ENCODE peak calls at places on chromosomes 12 and 14, in four cellular contexts. One of them, this sample, is unnamed.

GRCh38 chr12:93441111-93441616 is 583 bp downstream of the UBE2N start:
- DNase-seq in nephron progenitor cell: no peak
- DNase-seq in epithelial cell of esophagus: peak
- DNase-seq in GM13976: peak
- DNase-seq in this sample: peak

GRCh38 chr12:5889381-5890047 is 55.5 kb downstream of the ANO2 start:
- DNase-seq in GM13976: no peak
- DNase-seq in nephron progenitor cell: no peak
- DNase-seq in epithelial cell of esophagus: no peak
- DNase-seq in this sample: no peak

GRCh38 chr12:94146166-94146565 is 2.2 kb upstream of the PLXNC1 start:
- DNase-seq in epithelial cell of esophagus: no peak
- DNase-seq in GM13976: no peak
- DNase-seq in nephron progenitor cell: no peak
- DNase-seq in this sample: no peak

GRCh38 chr14:89892953-89893352 is 61.6 kb downstream of the EFCAB11 start:
- DNase-seq in GM13976: no peak
- DNase-seq in nephron progenitor cell: no peak
- DNase-seq in epithelial cell of esophagus: no peak
- DNase-seq in this sample: no peak

GRCh38 chr14:75906680-75907280 is 75.0 kb downstream of the TGFB3 start:
- DNase-seq in GM13976: peak
- DNase-seq in nephron progenitor cell: peak
- DNase-seq in epithelial cell of esophagus: peak
- DNase-seq in this sample: peak

GRCh38 chr12:76264617-76265016 is 83.6 kb downstream of the BBS10 start:
- DNase-seq in GM13976: no peak
- DNase-seq in epithelial cell of esophagus: peak
- DNase-seq in nephron progenitor cell: no peak
- DNase-seq in this sample: no peak

GRCh38 chr12:41907550-41907949 is 237.1 kb downstream of the GXYLT1 start:
- DNase-seq in nephron progenitor cell: no peak
- DNase-seq in epithelial cell of esophagus: no peak
- DNase-seq in GM13976: no peak
- DNase-seq in this sample: no peak

GRCh38 chr12:65896743-65897142 is 72.5 kb downstream of the HMGA2 start:
- DNase-seq in nephron progenitor cell: no peak
- DNase-seq in GM13976: no peak
- DNase-seq in epithelial cell of esophagus: no peak
- DNase-seq in this sample: no peak

GRCh38 chr14:74955229-74955999 is at the start of gene PGF:
- DNase-seq in nephron progenitor cell: peak
- DNase-seq in GM13976: peak
- DNase-seq in epithelial cell of esophagus: peak
- DNase-seq in this sample: peak

GRCh38 chr12:120467439-120467838 is 2.1 kb downstream of the SRSF9 start:
- DNase-seq in epithelial cell of esophagus: no peak
- DNase-seq in nephron progenitor cell: no peak
- DNase-seq in GM13976: no peak
- DNase-seq in this sample: no peak

GRCh38 chr12:94560416-94561221 is 89.7 kb downstream of the TMCC3 start:
- DNase-seq in nephron progenitor cell: no peak
- DNase-seq in epithelial cell of esophagus: peak
- DNase-seq in GM13976: peak
- DNase-seq in this sample: peak

GRCh38 chr12:53709671-53710070 is 17.6 kb downstream of the CALCOCO1 start:
- DNase-seq in nephron progenitor cell: no peak
- DNase-seq in epithelial cell of esophagus: no peak
- DNase-seq in GM13976: no peak
- DNase-seq in this sample: no peak

GRCh38 chr12:99911076-99911475 is 73.7 kb downstream of the ANKS1B start:
- DNase-seq in epithelial cell of esophagus: peak
- DNase-seq in nephron progenitor cell: peak
- DNase-seq in GM13976: no peak
- DNase-seq in this sample: no peak
- TF ChIP-seq CTCF in epithelial cell of esophagus: no peak
- TF ChIP-seq CTCF in nephron progenitor cell: no peak
- TF ChIP-seq CTCF in GM13976: no peak
- TF ChIP-seq CTCF in this sample: no peak

GRCh38 chr14:95685978-95686922 is at the start of gene TCL1B:
- DNase-seq in GM13976: no peak
- DNase-seq in epithelial cell of esophagus: no peak
- DNase-seq in nephron progenitor cell: peak
- DNase-seq in this sample: no peak

GRCh38 chr14:95686935-95687334 is 709 bp downstream of the TCL1B start:
- DNase-seq in epithelial cell of esophagus: no peak
- DNase-seq in nephron progenitor cell: no peak
- DNase-seq in GM13976: no peak
- DNase-seq in this sample: no peak

GRCh38 chr14:95679995-95680735 is 6.1 kb upstream of the TCL1B start:
- DNase-seq in GM13976: peak
- DNase-seq in nephron progenitor cell: peak
- DNase-seq in epithelial cell of esophagus: no peak
- DNase-seq in this sample: peak

GRCh38 chr14:95681153-95681552 is 5.1 kb upstream of the TCL1B start:
- DNase-seq in epithelial cell of esophagus: no peak
- DNase-seq in nephron progenitor cell: no peak
- DNase-seq in GM13976: no peak
- DNase-seq in this sample: no peak

DNA sequence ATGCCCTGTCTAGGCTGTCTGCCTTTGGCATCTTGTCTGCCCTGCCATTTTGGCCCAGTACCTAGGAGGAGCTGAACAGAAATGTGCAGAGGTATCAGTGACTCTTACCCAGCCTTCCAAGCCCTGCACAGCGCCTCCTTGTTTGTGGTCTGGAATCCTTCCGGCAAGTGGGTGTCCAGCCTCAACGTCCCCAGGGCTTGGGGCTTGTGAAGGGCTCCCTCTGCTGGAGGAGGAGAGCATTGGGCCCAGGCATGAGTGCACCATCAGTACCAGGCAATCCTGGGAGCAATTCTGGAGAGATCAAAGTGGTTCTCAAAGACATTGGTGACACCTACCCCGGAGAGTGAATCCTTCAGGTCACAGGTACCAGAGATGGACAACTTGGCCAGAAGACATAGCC is 2.4 kb upstream of the TCL1B start:
- DNase-seq in nephron progenitor cell: no peak
- DNase-seq in epithelial cell of esophagus: peak
- DNase-seq in GM13976: peak
- DNase-seq in this sample: peak
- TF ChIP-seq CTCF in nephron progenitor cell: no peak
- TF ChIP-seq CTCF in epithelial cell of esophagus: no peak
- TF ChIP-seq CTCF in GM13976: peak
- TF ChIP-seq CTCF in this sample: peak

GRCh38 chr12:52305921-52306705 is 14.8 kb upstream of the KRT81 start:
- DNase-seq in epithelial cell of esophagus: no peak
- DNase-seq in nephron progenitor cell: no peak
- DNase-seq in GM13976: no peak
- DNase-seq in this sample: no peak

GRCh38 chr12:52310622-52311281 is 10.4 kb downstream of the KRT83 start:
- DNase-seq in epithelial cell of esophagus: peak
- DNase-seq in nephron progenitor cell: no peak
- DNase-seq in GM13976: no peak
- DNase-seq in this sample: no peak

GRCh38 chr12:52311282-52311643 is 9.9 kb downstream of the KRT83 start:
- DNase-seq in epithelial cell of esophagus: no peak
- DNase-seq in GM13976: no peak
- DNase-seq in nephron progenitor cell: no peak
- DNase-seq in this sample: no peak

GRCh38 chr12:52308807-52309425 is 12.3 kb downstream of the KRT83 start:
- DNase-seq in epithelial cell of esophagus: no peak
- DNase-seq in GM13976: no peak
- DNase-seq in nephron progenitor cell: no peak
- DNase-seq in this sample: no peak

DNA sequence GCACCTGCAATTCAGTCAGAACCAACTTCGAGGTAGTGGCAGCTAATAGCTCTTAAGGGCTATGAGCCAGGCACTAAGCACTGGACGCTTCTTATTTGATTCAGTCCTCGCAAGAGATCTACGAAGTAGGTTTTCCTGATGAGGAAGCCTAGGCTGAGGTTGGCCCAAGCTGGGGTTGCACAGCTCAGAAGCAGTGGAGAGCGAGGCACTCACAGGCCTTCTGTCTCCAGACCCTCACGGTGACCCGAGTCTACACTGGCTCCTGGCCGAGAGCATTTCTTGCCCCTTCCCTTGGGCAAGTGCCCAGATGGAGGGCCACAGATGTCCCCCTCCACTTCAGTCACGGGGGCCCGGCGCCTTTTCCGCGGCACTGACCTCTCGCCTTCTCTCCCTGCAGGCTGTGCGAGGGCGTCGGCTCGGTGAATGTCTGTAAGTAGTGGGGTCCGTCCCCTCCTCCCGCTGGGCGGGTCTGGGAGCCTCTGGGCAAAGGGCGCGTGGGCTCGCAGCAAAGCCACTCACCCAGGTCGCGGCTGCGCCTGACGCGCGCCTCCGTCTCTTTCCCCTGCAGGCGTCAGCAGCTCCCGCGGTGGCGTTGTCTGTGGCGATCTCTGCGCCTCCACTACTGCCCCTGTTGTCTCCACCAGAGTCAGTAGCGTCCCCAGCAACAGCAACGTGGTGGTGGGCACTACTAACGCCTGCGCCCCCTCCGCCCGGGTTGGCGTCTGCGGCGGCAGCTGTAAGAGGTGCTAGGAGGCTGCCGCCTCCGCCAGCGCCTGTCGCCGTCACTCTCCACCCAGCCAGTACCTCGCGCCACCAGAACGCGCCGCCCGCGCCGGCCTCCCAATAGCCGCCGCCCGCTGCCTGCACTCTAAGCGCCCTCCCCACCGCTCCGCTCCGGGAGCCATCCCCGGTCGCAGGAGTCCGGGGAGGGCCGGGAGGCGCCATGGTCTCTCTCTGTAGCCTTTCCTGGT is 13.1 kb downstream of the KRT83 start:
- DNase-seq in GM13976: peak
- DNase-seq in epithelial cell of esophagus: peak
- DNase-seq in nephron progenitor cell: peak
- DNase-seq in this sample: no peak
- TF ChIP-seq CTCF in GM13976: no peak
- TF ChIP-seq CTCF in epithelial cell of esophagus: peak
- TF ChIP-seq CTCF in nephron progenitor cell: peak
- TF ChIP-seq CTCF in this sample: no peak

GRCh38 chr12:96099986-96100385 is 64.6 kb upstream of the LTA4H start:
- DNase-seq in GM13976: no peak
- DNase-seq in nephron progenitor cell: no peak
- DNase-seq in epithelial cell of esophagus: no peak
- DNase-seq in this sample: no peak
- TF ChIP-seq CTCF in GM13976: no peak
- TF ChIP-seq CTCF in nephron progenitor cell: no peak
- TF ChIP-seq CTCF in epithelial cell of esophagus: no peak
- TF ChIP-seq CTCF in this sample: no peak

GRCh38 chr14:96148631-96149030 is 56.0 kb upstream of the BDKRB2 start:
- DNase-seq in nephron progenitor cell: no peak
- DNase-seq in epithelial cell of esophagus: no peak
- DNase-seq in GM13976: no peak
- DNase-seq in this sample: no peak

GRCh38 chr14:96145116-96145864 is 59.3 kb upstream of the BDKRB2 start:
- DNase-seq in GM13976: no peak
- DNase-seq in epithelial cell of esophagus: no peak
- DNase-seq in nephron progenitor cell: no peak
- DNase-seq in this sample: no peak

GRCh38 chr14:96149131-96149530 is 55.5 kb upstream of the BDKRB2 start:
- DNase-seq in epithelial cell of esophagus: no peak
- DNase-seq in GM13976: no peak
- DNase-seq in nephron progenitor cell: no peak
- DNase-seq in this sample: no peak

GRCh38 chr14:96143906-96144305 is 60.7 kb upstream of the BDKRB2 start:
- DNase-seq in GM13976: no peak
- DNase-seq in epithelial cell of esophagus: no peak
- DNase-seq in nephron progenitor cell: no peak
- DNase-seq in this sample: no peak

GRCh38 chr14:96146131-96146771 is 58.4 kb upstream of the BDKRB2 start:
- DNase-seq in GM13976: no peak
- DNase-seq in epithelial cell of esophagus: peak
- DNase-seq in nephron progenitor cell: no peak
- DNase-seq in this sample: no peak
- TF ChIP-seq CTCF in GM13976: no peak
- TF ChIP-seq CTCF in epithelial cell of esophagus: no peak
- TF ChIP-seq CTCF in nephron progenitor cell: no peak
- TF ChIP-seq CTCF in this sample: no peak

GRCh38 chr14:99604766-99605298 is 825 bp upstream of the CCDC85C start:
- DNase-seq in epithelial cell of esophagus: peak
- DNase-seq in nephron progenitor cell: peak
- DNase-seq in GM13976: no peak
- DNase-seq in this sample: no peak

GRCh38 chr14:99602788-99603415 is 1.1 kb downstream of the CCDC85C start:
- DNase-seq in epithelial cell of esophagus: no peak
- DNase-seq in nephron progenitor cell: peak
- DNase-seq in GM13976: no peak
- DNase-seq in this sample: no peak

GRCh38 chr14:99602054-99602787 is 1.8 kb downstream of the CCDC85C start:
- DNase-seq in GM13976: no peak
- DNase-seq in epithelial cell of esophagus: peak
- DNase-seq in nephron progenitor cell: peak
- DNase-seq in this sample: no peak

GRCh38 chr14:99603965-99604765 is at the start of gene CCDC85C:
- DNase-seq in GM13976: peak
- DNase-seq in nephron progenitor cell: peak
- DNase-seq in epithelial cell of esophagus: peak
- DNase-seq in this sample: peak

GRCh38 chr14:99603471-99603933 is 505 bp downstream of the CCDC85C start:
- DNase-seq in GM13976: no peak
- DNase-seq in epithelial cell of esophagus: peak
- DNase-seq in nephron progenitor cell: peak
- DNase-seq in this sample: no peak
- TF ChIP-seq CTCF in GM13976: no peak
- TF ChIP-seq CTCF in epithelial cell of esophagus: no peak
- TF ChIP-seq CTCF in nephron progenitor cell: no peak
- TF ChIP-seq CTCF in this sample: no peak